ENCODE peak calls at places on chromosomes 12 and 14, in five cellular contexts. W is NB4, H is tibial nerve, X is Peyer's patch, T is body of pancreas. E is an unnamed sample.

GRCh38 chr12:13000616-13000934 is 510 bp upstream of the HEBP1 start:
- DNase-seq in W (no peak), H (no peak), X (no peak), T (no peak), E (peak)

GRCh38 chr12:54941659-54942058 is 42.9 kb downstream of the TESPA1 start:
- DNase-seq in W (no peak), H (no peak), X (no peak), T (no peak), E (no peak)

GRCh38 chr12:50050410-50051280 is 6.8 kb upstream of the ASIC1 start:
- DNase-seq in W (peak), H (peak), X (no peak), T (peak), E (peak)

GRCh38 chr12:79988368-79988767 is 53.5 kb upstream of the PPP1R12A start:
- DNase-seq in W (no peak), H (no peak), X (no peak), T (no peak), E (no peak)

GRCh38 chr14:44494125-44494524 is 13.0 kb downstream of the FSCB start:
- DNase-seq in W (no peak), H (no peak), X (no peak), T (no peak), E (no peak)

GRCh38 chr12:101592448-101592847 is 2.3 kb upstream of the MYBPC1 start:
- DNase-seq in W (no peak), H (no peak), X (no peak), T (no peak), E (no peak)

GRCh38 chr12:97465012-97465345 is 2.4 kb downstream of the RMST start:
- DNase-seq in W (no peak), H (no peak), X (no peak), T (no peak), E (no peak)

GRCh38 chr12:52082668-52082987 is 3.1 kb downstream of the SMIM41 start:
- DNase-seq in W (no peak), H (no peak), X (no peak), T (no peak), E (no peak)

GRCh38 chr14:82482345-82482744 is 948.7 kb upstream of the SEL1L start:
- DNase-seq in W (no peak), H (no peak), X (no peak), T (no peak), E (no peak)

GRCh38 chr12:1799882-1800645 is 20.3 kb upstream of the LRTM2 start:
- DNase-seq in W (no peak), H (no peak), X (peak), T (peak), E (no peak)

GRCh38 chr12:70367268-70368141 is 1.4 kb downstream of the KCNMB4 start:
- DNase-seq in W (no peak), H (no peak), X (no peak), T (no peak), E (no peak)

GRCh38 chr12:82554529-82554928 is 132.2 kb upstream of the TMTC2 start:
- DNase-seq in W (peak), H (no peak), X (no peak), T (no peak), E (no peak)

GRCh38 chr12:110794623-110795280 is 52.0 kb upstream of the CCDC63 start:
- DNase-seq in W (no peak), H (no peak), X (peak), T (peak), E (peak)

GRCh38 chr12:117361312-117361670 is at the start of gene NOS1:
- DNase-seq in W (no peak), H (no peak), X (no peak), T (no peak), E (no peak)

GRCh38 chr14:24889843-24890242 is 160.1 kb downstream of the STXBP6 start:
- DNase-seq in W (no peak), H (no peak), X (no peak), T (no peak), E (peak)

GRCh38 chr14:105602799-105603763 is 76.7 kb downstream of the TMEM121 start:
- DNase-seq in W (no peak), H (no peak), X (peak), T (no peak), E (peak)

GRCh38 chr12:59645242-59645641 is 49.4 kb downstream of the SLC16A7 start:
- DNase-seq in W (no peak), H (no peak), X (no peak), T (no peak), E (no peak)

GRCh38 chr12:29743801-29744200 is 39.9 kb downstream of the TMTC1 start:
- DNase-seq in W (no peak), H (no peak), X (no peak), T (no peak), E (no peak)

GRCh38 chr12:57089259-57090245 is 638 bp downstream of the NAB2 start:
- DNase-seq in W (peak), H (peak), X (peak), T (peak), E (peak)

GRCh38 chr12:57088442-57089258 is at the start of gene NAB2:
- DNase-seq in W (peak), H (peak), X (peak), T (peak), E (peak)

GRCh38 chr12:57086951-57087688 is 1.8 kb upstream of the NAB2 start:
- DNase-seq in W (peak), H (peak), X (peak), T (peak), E (peak)

GRCh38 chr12:57085999-57086950 is 2.6 kb upstream of the NAB2 start:
- DNase-seq in W (peak), H (peak), X (peak), T (peak), E (peak)

DNA sequence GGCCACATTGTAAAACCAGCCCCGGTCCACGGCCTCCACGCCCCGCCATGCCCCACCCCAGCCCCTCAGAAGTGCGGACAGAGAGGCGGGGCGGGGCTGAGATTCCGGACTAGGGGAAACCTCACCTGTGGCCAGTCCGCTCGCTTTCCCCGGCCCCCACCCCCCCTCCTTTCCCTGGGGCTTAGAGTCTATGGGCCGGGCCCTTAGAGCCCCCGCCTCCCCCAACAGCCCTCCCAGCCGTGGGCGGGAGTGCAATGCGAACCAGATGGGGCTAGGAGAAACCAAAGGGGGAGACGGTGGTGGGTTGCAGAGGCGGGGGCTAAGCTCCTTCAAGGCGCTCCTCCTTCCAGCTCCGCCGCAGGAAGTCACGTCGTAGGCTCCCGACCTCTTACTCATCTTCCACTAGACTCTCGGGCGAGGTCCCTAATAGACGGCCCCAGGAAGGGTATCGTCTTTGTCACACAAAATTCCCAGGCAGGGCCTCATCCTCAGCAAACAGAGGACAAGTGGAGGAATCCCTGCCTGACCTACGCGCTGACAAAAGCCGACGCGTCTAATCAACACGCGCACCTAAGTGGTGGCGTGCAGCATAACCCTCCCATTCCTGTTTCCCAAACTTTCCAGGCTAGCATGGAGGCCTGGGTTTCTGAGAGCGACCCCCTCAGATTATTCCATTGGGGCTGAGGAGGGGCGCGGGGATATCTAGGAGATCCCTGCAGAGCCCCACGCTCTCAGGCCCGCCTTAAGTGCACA is 1.0 kb upstream of the NAB2 start:
- DNase-seq in W (peak), H (peak), X (peak), T (peak), E (peak)
- TF ChIP-seq POLR2A in W (peak), H (no peak), X (no peak), T (peak), E (no peak)

GRCh38 chr12:91928501-91928900 is 217.1 kb downstream of the BTG1 start:
- DNase-seq in W (no peak), H (no peak), X (no peak), T (no peak), E (no peak)
- H3K4me3 ChIP-seq in W (no peak), H (no peak), X (no peak), T (no peak), E (no peak)

GRCh38 chr14:75147423-75148071 is 20.7 kb upstream of the NEK9 start:
- DNase-seq in W (peak), H (peak), X (no peak), T (peak), E (peak)
- TF ChIP-seq CTCF in W (peak), H (peak), X (no peak), T (peak), E (peak)

DNA sequence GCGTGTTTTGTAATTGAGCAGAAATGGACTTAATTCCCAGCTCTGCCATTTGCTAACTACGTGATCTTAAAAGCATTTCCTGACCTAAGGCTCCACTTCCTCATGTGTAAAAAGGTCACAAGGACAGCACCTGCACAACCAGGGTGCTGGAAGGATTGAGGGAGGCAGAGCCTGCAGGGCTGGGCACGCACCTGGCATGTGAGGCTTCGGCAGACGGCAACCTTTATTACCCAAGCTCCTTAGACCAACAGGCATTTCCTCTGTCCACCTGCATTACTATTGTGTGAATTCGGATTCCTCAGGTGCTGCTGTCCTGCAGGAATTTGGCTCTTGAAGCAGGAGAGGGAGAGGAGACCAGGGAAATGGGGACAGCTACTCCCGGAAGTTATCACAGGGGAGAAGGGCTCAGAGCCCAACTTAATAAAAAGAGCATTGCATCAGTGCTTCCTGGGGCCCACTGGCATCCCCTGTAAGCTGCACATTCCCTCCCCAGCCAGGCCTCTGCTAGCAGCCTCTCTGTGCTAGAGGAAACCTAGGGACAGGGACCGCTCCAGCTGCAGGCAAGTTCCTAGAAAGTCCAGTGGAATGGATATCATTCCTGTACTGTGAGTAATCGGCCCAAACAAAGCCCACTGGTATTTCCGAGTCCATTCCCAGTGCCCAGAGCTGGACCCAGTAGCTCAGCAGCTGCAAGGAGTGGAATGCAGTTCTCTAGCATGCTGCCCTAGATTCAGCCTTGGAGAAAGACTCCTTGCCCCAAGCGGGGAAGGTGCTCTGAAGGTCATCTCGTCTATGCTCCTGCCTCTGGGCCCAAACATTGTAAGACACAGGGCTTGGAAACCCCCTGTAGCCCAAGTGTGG is 157.1 kb upstream of the CCND2 start:
- DNase-seq in W (no peak), H (no peak), X (peak), T (no peak), E (no peak)
- TF ChIP-seq POLR2A in W (no peak), H (no peak), X (no peak), T (no peak), E (no peak)

GRCh38 chr14:96823652-96824051 is 26.5 kb downstream of the VRK1 start:
- DNase-seq in W (no peak), H (no peak), X (no peak), T (no peak), E (no peak)
- H3K4me3 ChIP-seq in W (no peak), H (no peak), X (no peak), T (no peak), E (no peak)

GRCh38 chr14:76011959-76012802 is 26.6 kb downstream of the IFT43 start:
- DNase-seq in W (no peak), H (no peak), X (no peak), T (peak), E (no peak)
- TF ChIP-seq CTCF in W (no peak), H (peak), X (no peak), T (no peak), E (no peak)

GRCh38 chr12:56266634-56267442 is at the start of gene COQ10A:
- DNase-seq in W (peak), H (peak), X (peak), T (peak), E (peak)
- TF ChIP-seq POLR2A in W (no peak), H (peak), X (peak), T (peak), E (peak)

GRCh38 chr14:58298880-58299664 is 717 bp downstream of the ARID4A start:
- DNase-seq in W (peak), H (no peak), X (no peak), T (peak), E (peak)

GRCh38 chr14:58298477-58298879 is at the start of gene ARID4A:
- DNase-seq in W (no peak), H (peak), X (peak), T (peak), E (peak)

GRCh38 chr14:58301416-58301815 is 3.1 kb downstream of the ARID4A start:
- DNase-seq in W (no peak), H (no peak), X (no peak), T (no peak), E (no peak)

GRCh38 chr14:58297762-58298476 is 436 bp upstream of the ARID4A start:
- DNase-seq in W (peak), H (peak), X (peak), T (peak), E (peak)

GRCh38 chr14:58299665-58300202 is 1.4 kb downstream of the ARID4A start:
- DNase-seq in W (peak), H (peak), X (no peak), T (no peak), E (no peak)
- H3K4me3 ChIP-seq in W (peak), H (peak), X (peak), T (peak), E (peak)

E was measured in thyroid gland.